ENCODE peak calls at places on chromosomes 13 and 19, in four cellular contexts. One of them, this sample, is unnamed.

GRCh38 chr19:48553676-48554384 is 1.9 kb downstream of the SULT2B1 start:
- DNase-seq in AG09309: no peak
- DNase-seq in neuronal stem cell: no peak
- DNase-seq in hepatocyte: peak
- DNase-seq in this sample: no peak

GRCh38 chr19:772043-772442 is 21.1 kb downstream of the MISP start:
- DNase-seq in AG09309: no peak
- DNase-seq in neuronal stem cell: no peak
- DNase-seq in hepatocyte: no peak
- DNase-seq in this sample: no peak

GRCh38 chr19:51821921-51822716 is 27.2 kb downstream of the FPR3 start:
- DNase-seq in AG09309: peak
- DNase-seq in neuronal stem cell: no peak
- DNase-seq in hepatocyte: no peak
- DNase-seq in this sample: peak

GRCh38 chr13:30097089-30097488 is 210.3 kb downstream of the KATNAL1 start:
- DNase-seq in AG09309: no peak
- DNase-seq in neuronal stem cell: no peak
- DNase-seq in hepatocyte: no peak
- DNase-seq in this sample: no peak

GRCh38 chr19:290539-291521 is at the start of gene PLPP2:
- DNase-seq in AG09309: no peak
- DNase-seq in neuronal stem cell: no peak
- DNase-seq in hepatocyte: peak
- DNase-seq in this sample: peak

GRCh38 chr19:7505682-7506384 is 10.1 kb upstream of the ZNF358 start:
- DNase-seq in AG09309: no peak
- DNase-seq in neuronal stem cell: no peak
- DNase-seq in hepatocyte: peak
- DNase-seq in this sample: no peak

GRCh38 chr19:13103585-13103923 is 896 bp upstream of the LYL1 start:
- DNase-seq in AG09309: no peak
- DNase-seq in neuronal stem cell: no peak
- DNase-seq in hepatocyte: no peak
- DNase-seq in this sample: no peak

GRCh38 chr13:106570354-106570822 is 2.5 kb upstream of the ARGLU1 start:
- DNase-seq in AG09309: no peak
- DNase-seq in neuronal stem cell: peak
- DNase-seq in hepatocyte: peak
- DNase-seq in this sample: peak

GRCh38 chr13:61654501-61654900 is 238.9 kb upstream of the PCDH20 start:
- DNase-seq in AG09309: no peak
- DNase-seq in neuronal stem cell: no peak
- DNase-seq in hepatocyte: no peak
- DNase-seq in this sample: no peak

GRCh38 chr19:703329-703650 is 5.4 kb upstream of the PALM start:
- DNase-seq in AG09309: no peak
- DNase-seq in neuronal stem cell: no peak
- DNase-seq in hepatocyte: no peak
- DNase-seq in this sample: no peak

GRCh38 chr19:4295972-4296771 is 6.0 kb downstream of the TMIGD2 start:
- DNase-seq in AG09309: no peak
- DNase-seq in neuronal stem cell: no peak
- DNase-seq in hepatocyte: no peak
- DNase-seq in this sample: peak

GRCh38 chr19:49567722-49568454 is 12.5 kb downstream of the NOSIP start:
- DNase-seq in AG09309: no peak
- DNase-seq in neuronal stem cell: no peak
- DNase-seq in hepatocyte: peak
- DNase-seq in this sample: no peak

GRCh38 chr13:27969073-27969865 is at the start of gene CDX2:
- DNase-seq in AG09309: no peak
- DNase-seq in neuronal stem cell: no peak
- DNase-seq in hepatocyte: peak
- DNase-seq in this sample: no peak

GRCh38 chr13:39505151-39505550 is 97.8 kb downstream of the LHFPL6 start:
- DNase-seq in AG09309: no peak
- DNase-seq in neuronal stem cell: no peak
- DNase-seq in hepatocyte: no peak
- DNase-seq in this sample: no peak
- H3K4me3 ChIP-seq in AG09309: no peak
- H3K4me3 ChIP-seq in neuronal stem cell: no peak
- H3K4me3 ChIP-seq in hepatocyte: no peak
- H3K4me3 ChIP-seq in this sample: no peak

DNA sequence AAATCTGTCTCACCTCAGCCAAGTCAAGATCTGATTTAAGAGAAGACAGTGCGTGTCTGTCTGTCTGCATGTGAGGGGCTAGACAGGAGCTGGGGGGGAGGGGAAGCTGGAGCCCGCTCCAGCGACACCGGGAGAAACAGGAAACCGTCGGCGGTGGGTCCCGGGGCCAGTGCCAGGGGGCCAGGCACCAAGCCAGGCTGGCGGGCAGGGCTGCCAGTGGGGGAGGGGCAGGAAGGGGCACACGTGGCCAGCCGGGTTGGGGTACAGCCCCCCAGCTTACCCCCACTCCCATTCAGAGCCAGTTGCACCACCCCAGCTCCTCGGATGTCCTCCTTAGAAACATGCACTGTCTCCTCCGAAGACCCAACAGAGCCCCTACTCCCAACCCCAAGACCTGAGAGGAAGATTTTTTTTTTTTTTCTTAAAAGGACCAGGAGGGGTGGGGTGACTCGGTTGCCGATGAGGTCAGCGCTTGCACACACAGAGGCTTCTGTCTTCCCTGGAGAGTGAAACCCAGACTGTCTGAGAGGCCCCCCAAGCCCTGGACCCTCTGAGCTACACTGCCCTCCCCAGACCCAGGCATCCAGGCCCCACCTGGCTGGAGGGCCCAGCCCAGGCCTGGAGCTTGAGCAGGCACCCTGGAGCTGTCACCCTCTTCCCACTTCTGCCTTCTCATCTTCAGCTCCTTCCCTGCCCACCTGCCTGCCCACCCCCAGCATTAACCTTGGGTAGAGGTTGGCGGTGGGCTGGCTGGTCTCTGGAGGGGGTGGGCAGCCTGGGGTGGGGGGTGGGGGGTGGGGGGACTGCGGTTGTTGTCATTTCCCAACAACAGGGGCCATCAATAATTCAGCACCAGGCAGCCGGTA is 4.0 kb downstream of the ERF start:
- DNase-seq in AG09309: no peak
- DNase-seq in neuronal stem cell: no peak
- DNase-seq in hepatocyte: no peak
- DNase-seq in this sample: peak
- H3K4me3 ChIP-seq in AG09309: peak
- H3K4me3 ChIP-seq in neuronal stem cell: no peak
- H3K4me3 ChIP-seq in hepatocyte: no peak
- H3K4me3 ChIP-seq in this sample: peak

GRCh38 chr13:111425326-111425725 is 104.9 kb downstream of the TEX29 start:
- DNase-seq in AG09309: no peak
- DNase-seq in neuronal stem cell: no peak
- DNase-seq in hepatocyte: no peak
- DNase-seq in this sample: no peak

GRCh38 chr13:111434578-111435159 is 114.2 kb downstream of the TEX29 start:
- DNase-seq in AG09309: no peak
- DNase-seq in neuronal stem cell: no peak
- DNase-seq in hepatocyte: no peak
- DNase-seq in this sample: no peak

GRCh38 chr13:111429064-111429558 is 108.7 kb downstream of the TEX29 start:
- DNase-seq in AG09309: peak
- DNase-seq in neuronal stem cell: peak
- DNase-seq in hepatocyte: peak
- DNase-seq in this sample: peak

GRCh38 chr13:111436446-111436845 is 116.0 kb downstream of the TEX29 start:
- DNase-seq in AG09309: no peak
- DNase-seq in neuronal stem cell: no peak
- DNase-seq in hepatocyte: no peak
- DNase-seq in this sample: no peak

DNA sequence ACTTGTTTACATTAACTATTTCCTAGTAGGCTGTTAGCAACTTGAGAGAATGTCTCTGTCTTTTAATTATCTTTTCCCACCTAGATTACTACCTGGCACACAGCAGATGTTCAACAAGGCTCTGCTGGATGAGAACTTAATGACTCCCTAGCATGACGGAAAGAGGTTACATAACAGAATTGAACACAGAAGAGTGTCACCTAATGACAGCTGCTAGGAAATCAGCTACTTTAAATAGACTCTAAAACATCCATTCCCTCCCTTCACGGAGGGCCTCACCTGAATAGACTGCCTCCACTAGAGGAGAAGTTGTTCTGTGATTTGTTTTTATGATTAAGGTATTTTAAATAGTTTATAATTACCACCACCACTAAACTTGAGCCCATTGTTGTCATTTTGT is 110.8 kb downstream of the TEX29 start:
- DNase-seq in AG09309: no peak
- DNase-seq in neuronal stem cell: no peak
- DNase-seq in hepatocyte: no peak
- DNase-seq in this sample: no peak
- H3K4me3 ChIP-seq in AG09309: no peak
- H3K4me3 ChIP-seq in neuronal stem cell: no peak
- H3K4me3 ChIP-seq in hepatocyte: no peak
- H3K4me3 ChIP-seq in this sample: no peak

DNA sequence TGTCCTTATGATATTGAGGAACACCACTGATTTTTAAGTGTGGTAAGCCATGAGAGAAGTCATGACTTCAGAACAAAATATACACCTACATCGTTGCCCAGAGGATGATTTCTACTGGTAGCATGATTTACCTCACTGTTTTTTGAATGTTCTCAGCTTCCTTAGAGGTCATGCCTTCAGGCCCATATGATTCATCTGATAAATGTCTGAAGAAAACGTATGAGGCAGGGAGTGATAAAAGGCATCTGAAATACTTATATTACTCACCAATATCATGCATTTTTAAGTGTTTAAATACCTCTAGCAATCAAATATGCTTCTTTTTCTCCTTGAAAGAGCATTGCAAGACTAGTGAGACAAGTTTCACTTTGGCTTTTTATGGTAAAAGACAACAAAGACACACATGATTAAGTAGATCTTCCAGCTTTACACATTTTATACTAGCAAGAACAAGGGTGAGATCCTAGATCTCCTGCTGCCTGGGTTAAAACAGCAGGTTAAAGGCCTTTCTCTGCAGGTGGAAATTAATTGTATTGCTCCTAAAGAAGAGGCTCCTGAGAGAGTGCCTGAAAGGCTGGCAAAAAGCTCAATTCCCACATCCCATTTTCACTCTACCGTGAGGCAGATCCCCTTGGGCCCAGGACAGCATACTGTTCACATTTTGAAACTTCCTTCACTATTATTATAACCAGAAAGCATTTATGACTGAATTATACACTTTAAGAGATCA is 432.4 kb downstream of the SLITRK1 start:
- DNase-seq in AG09309: peak
- DNase-seq in neuronal stem cell: no peak
- DNase-seq in hepatocyte: no peak
- DNase-seq in this sample: peak
- H3K4me3 ChIP-seq in AG09309: no peak
- H3K4me3 ChIP-seq in neuronal stem cell: no peak
- H3K4me3 ChIP-seq in hepatocyte: no peak
- H3K4me3 ChIP-seq in this sample: no peak

This sample was measured in epithelial cell of esophagus.